ENCODE peak calls at places on chromosome 9, in five cellular contexts. One of them, this sample, is unnamed.

GRCh38 chr9:124774131-124774978 is 2.6 kb upstream of the OLFML2A start:
- DNase-seq in islet precursor cell: peak
- DNase-seq in GM04504: peak
- DNase-seq in GM10248: peak
- DNase-seq in HTR-8/SVneo: peak
- DNase-seq in this sample: peak

GRCh38 chr9:70537084-70537483 is 122.6 kb upstream of the KLF9 start:
- DNase-seq in GM04504: no peak
- DNase-seq in islet precursor cell: no peak
- DNase-seq in GM10248: no peak
- DNase-seq in HTR-8/SVneo: no peak
- DNase-seq in this sample: no peak

GRCh38 chr9:35042081-35042604 is 30.3 kb downstream of the VCP start:
- DNase-seq in islet precursor cell: no peak
- DNase-seq in GM04504: no peak
- DNase-seq in GM10248: no peak
- DNase-seq in HTR-8/SVneo: peak
- DNase-seq in this sample: no peak

GRCh38 chr9:116166713-116167112 is 13.1 kb downstream of the PAPPA start:
- DNase-seq in HTR-8/SVneo: no peak
- DNase-seq in GM04504: no peak
- DNase-seq in islet precursor cell: no peak
- DNase-seq in GM10248: no peak
- DNase-seq in this sample: peak

GRCh38 chr9:95017661-95018060 is 291.2 kb downstream of the AOPEP start:
- DNase-seq in GM10248: no peak
- DNase-seq in HTR-8/SVneo: no peak
- DNase-seq in islet precursor cell: no peak
- DNase-seq in GM04504: no peak
- DNase-seq in this sample: no peak

GRCh38 chr9:14030350-14030823 is 283.6 kb downstream of the NFIB start:
- DNase-seq in HTR-8/SVneo: peak
- DNase-seq in islet precursor cell: no peak
- DNase-seq in GM04504: no peak
- DNase-seq in GM10248: no peak
- DNase-seq in this sample: peak

GRCh38 chr9:31034311-31034710 is 1350.1 kb upstream of the ACO1 start:
- DNase-seq in GM10248: no peak
- DNase-seq in GM04504: no peak
- DNase-seq in islet precursor cell: no peak
- DNase-seq in HTR-8/SVneo: no peak
- DNase-seq in this sample: no peak

GRCh38 chr9:91207889-91208651 is 153.6 kb downstream of the AUH start:
- DNase-seq in GM04504: no peak
- DNase-seq in GM10248: peak
- DNase-seq in islet precursor cell: peak
- DNase-seq in HTR-8/SVneo: no peak
- DNase-seq in this sample: no peak

GRCh38 chr9:91285729-91286353 is 75.9 kb downstream of the AUH start:
- DNase-seq in GM04504: no peak
- DNase-seq in islet precursor cell: no peak
- DNase-seq in GM10248: no peak
- DNase-seq in HTR-8/SVneo: no peak
- DNase-seq in this sample: no peak

GRCh38 chr9:91978739-91979414 is 28.8 kb upstream of the ROR2 start:
- DNase-seq in GM04504: peak
- DNase-seq in HTR-8/SVneo: peak
- DNase-seq in GM10248: no peak
- DNase-seq in islet precursor cell: peak
- DNase-seq in this sample: peak

GRCh38 chr9:98777618-98778017 is 18.7 kb downstream of the ANKS6 start:
- DNase-seq in HTR-8/SVneo: no peak
- DNase-seq in islet precursor cell: no peak
- DNase-seq in GM04504: no peak
- DNase-seq in GM10248: no peak
- DNase-seq in this sample: no peak

GRCh38 chr9:114691046-114691955 is 9.3 kb upstream of the TEX48 start:
- DNase-seq in HTR-8/SVneo: peak
- DNase-seq in GM04504: peak
- DNase-seq in islet precursor cell: peak
- DNase-seq in GM10248: no peak
- DNase-seq in this sample: peak

GRCh38 chr9:7154650-7155049 is 396.9 kb downstream of the KDM4C start:
- DNase-seq in islet precursor cell: no peak
- DNase-seq in HTR-8/SVneo: no peak
- DNase-seq in GM04504: no peak
- DNase-seq in GM10248: no peak
- DNase-seq in this sample: no peak

GRCh38 chr9:23779220-23779619 is 46.8 kb downstream of the ELAVL2 start:
- DNase-seq in GM10248: no peak
- DNase-seq in islet precursor cell: peak
- DNase-seq in HTR-8/SVneo: no peak
- DNase-seq in GM04504: no peak
- DNase-seq in this sample: no peak

GRCh38 chr9:93303806-93304573 is 120.1 kb downstream of the WNK2 start:
- DNase-seq in GM10248: peak
- DNase-seq in GM04504: no peak
- DNase-seq in islet precursor cell: peak
- DNase-seq in HTR-8/SVneo: no peak
- DNase-seq in this sample: no peak

GRCh38 chr9:35000535-35001284 is 11.2 kb downstream of the DNAJB5 start:
- DNase-seq in islet precursor cell: no peak
- DNase-seq in GM10248: no peak
- DNase-seq in GM04504: peak
- DNase-seq in HTR-8/SVneo: no peak
- DNase-seq in this sample: no peak

GRCh38 chr9:77005216-77005615 is 14.2 kb upstream of the FOXB2 start:
- DNase-seq in HTR-8/SVneo: no peak
- DNase-seq in GM10248: no peak
- DNase-seq in GM04504: no peak
- DNase-seq in islet precursor cell: no peak
- DNase-seq in this sample: peak

GRCh38 chr9:32069169-32069813 is 315.2 kb upstream of the ACO1 start:
- DNase-seq in GM10248: peak
- DNase-seq in GM04504: no peak
- DNase-seq in islet precursor cell: no peak
- DNase-seq in HTR-8/SVneo: no peak
- DNase-seq in this sample: peak

GRCh38 chr9:91948423-91949292 is 1.4 kb downstream of the ROR2 start:
- DNase-seq in GM04504: no peak
- DNase-seq in GM10248: peak
- DNase-seq in islet precursor cell: peak
- DNase-seq in HTR-8/SVneo: peak
- DNase-seq in this sample: peak

GRCh38 chr9:98547606-98548005 is 161.1 kb downstream of the GABBR2 start:
- DNase-seq in islet precursor cell: no peak
- DNase-seq in HTR-8/SVneo: no peak
- DNase-seq in GM04504: no peak
- DNase-seq in GM10248: no peak
- DNase-seq in this sample: no peak

GRCh38 chr9:106478312-106479099 is 384.5 kb upstream of the ZNF462 start:
- DNase-seq in HTR-8/SVneo: no peak
- DNase-seq in GM10248: no peak
- DNase-seq in GM04504: no peak
- DNase-seq in islet precursor cell: peak
- DNase-seq in this sample: no peak

GRCh38 chr9:89562186-89562814 is 42.5 kb upstream of the GADD45G start:
- DNase-seq in islet precursor cell: no peak
- DNase-seq in HTR-8/SVneo: no peak
- DNase-seq in GM10248: no peak
- DNase-seq in GM04504: no peak
- DNase-seq in this sample: no peak

GRCh38 chr9:35748239-35748857 is 680 bp downstream of the GBA2 start:
- DNase-seq in islet precursor cell: no peak
- DNase-seq in GM10248: no peak
- DNase-seq in HTR-8/SVneo: no peak
- DNase-seq in GM04504: no peak
- DNase-seq in this sample: no peak

GRCh38 chr9:70049236-70049635 is 5.6 kb downstream of the MAMDC2 start:
- DNase-seq in GM10248: no peak
- DNase-seq in islet precursor cell: no peak
- DNase-seq in HTR-8/SVneo: peak
- DNase-seq in GM04504: peak
- DNase-seq in this sample: peak

GRCh38 chr9:100724932-100725331 is 147.1 kb downstream of the CAVIN4 start:
- DNase-seq in GM04504: no peak
- DNase-seq in HTR-8/SVneo: no peak
- DNase-seq in islet precursor cell: no peak
- DNase-seq in GM10248: no peak
- DNase-seq in this sample: no peak

GRCh38 chr9:105858877-105859276 is 164.5 kb downstream of the TMEM38B start:
- DNase-seq in GM10248: no peak
- DNase-seq in islet precursor cell: no peak
- DNase-seq in HTR-8/SVneo: no peak
- DNase-seq in GM04504: no peak
- DNase-seq in this sample: no peak

GRCh38 chr9:130535818-130536521 is 43.4 kb upstream of the FUBP3 start:
- DNase-seq in islet precursor cell: peak
- DNase-seq in GM04504: peak
- DNase-seq in HTR-8/SVneo: no peak
- DNase-seq in GM10248: no peak
- DNase-seq in this sample: peak

GRCh38 chr9:91894023-91894422 is 56.0 kb downstream of the ROR2 start:
- DNase-seq in GM10248: no peak
- DNase-seq in islet precursor cell: no peak
- DNase-seq in GM04504: no peak
- DNase-seq in HTR-8/SVneo: no peak
- DNase-seq in this sample: no peak

GRCh38 chr9:127122176-127123151 is at the start of gene ANGPTL2:
- DNase-seq in GM10248: peak
- DNase-seq in islet precursor cell: peak
- DNase-seq in GM04504: peak
- DNase-seq in HTR-8/SVneo: peak
- DNase-seq in this sample: peak

GRCh38 chr9:91138760-91139159 is 223.0 kb downstream of the AUH start:
- DNase-seq in GM04504: peak
- DNase-seq in HTR-8/SVneo: no peak
- DNase-seq in islet precursor cell: no peak
- DNase-seq in GM10248: no peak
- DNase-seq in this sample: no peak

GRCh38 chr9:21060919-21061561 is 16.7 kb downstream of the IFNB1 start:
- DNase-seq in islet precursor cell: no peak
- DNase-seq in HTR-8/SVneo: no peak
- DNase-seq in GM04504: peak
- DNase-seq in GM10248: no peak
- DNase-seq in this sample: no peak

GRCh38 chr9:110031511-110032173 is 176.3 kb downstream of the C9orf152 start:
- DNase-seq in HTR-8/SVneo: no peak
- DNase-seq in GM10248: no peak
- DNase-seq in GM04504: no peak
- DNase-seq in islet precursor cell: no peak
- DNase-seq in this sample: no peak

GRCh38 chr9:129568560-129569505 is 52.1 kb downstream of the C9orf50 start:
- DNase-seq in HTR-8/SVneo: no peak
- DNase-seq in islet precursor cell: peak
- DNase-seq in GM04504: no peak
- DNase-seq in GM10248: no peak
- DNase-seq in this sample: peak

GRCh38 chr9:129958771-129959170 is 84.2 kb downstream of the FNBP1 start:
- DNase-seq in HTR-8/SVneo: no peak
- DNase-seq in GM04504: no peak
- DNase-seq in GM10248: no peak
- DNase-seq in islet precursor cell: peak
- DNase-seq in this sample: no peak

GRCh38 chr9:8030095-8030494 is 230.5 kb upstream of the DMAC1 start:
- DNase-seq in HTR-8/SVneo: no peak
- DNase-seq in islet precursor cell: no peak
- DNase-seq in GM10248: no peak
- DNase-seq in GM04504: no peak
- DNase-seq in this sample: no peak

GRCh38 chr9:97714435-97714834 is 17.3 kb upstream of the XPA start:
- DNase-seq in islet precursor cell: no peak
- DNase-seq in GM04504: peak
- DNase-seq in GM10248: no peak
- DNase-seq in HTR-8/SVneo: peak
- DNase-seq in this sample: no peak

GRCh38 chr9:93200449-93200742 is 16.5 kb downstream of the WNK2 start:
- DNase-seq in islet precursor cell: no peak
- DNase-seq in HTR-8/SVneo: no peak
- DNase-seq in GM10248: no peak
- DNase-seq in GM04504: no peak
- DNase-seq in this sample: no peak

This sample was measured in A673.